ENCODE peak calls at places on chromosomes 4 and X, in seven cellular contexts. One of them, this sample, is unnamed.

GRCh38 chrX:9420513-9420912 is 44.3 kb upstream of the TBL1X start:
- DNase-seq in fibroblast of pulmonary artery: peak
- DNase-seq in GM23338: peak
- DNase-seq in lower lobe of right lung: no peak
- DNase-seq in choroid plexus epithelial cell: peak
- DNase-seq in A549: no peak
- DNase-seq in MM.1S: no peak
- DNase-seq in this sample: no peak

GRCh38 chr4:52371861-52372260 is 287.2 kb downstream of the USP46 start:
- DNase-seq in fibroblast of pulmonary artery: no peak
- DNase-seq in lower lobe of right lung: no peak
- DNase-seq in GM23338: no peak
- DNase-seq in MM.1S: no peak
- DNase-seq in choroid plexus epithelial cell: no peak
- DNase-seq in A549: no peak
- DNase-seq in this sample: no peak

GRCh38 chr4:149914101-149914500 is 98.5 kb upstream of the IQCM start:
- DNase-seq in A549: no peak
- DNase-seq in choroid plexus epithelial cell: no peak
- DNase-seq in GM23338: no peak
- DNase-seq in MM.1S: no peak
- DNase-seq in fibroblast of pulmonary artery: no peak
- DNase-seq in lower lobe of right lung: no peak
- DNase-seq in this sample: no peak

GRCh38 chrX:133089411-133089810 is 7.5 kb downstream of the USP26 start:
- DNase-seq in choroid plexus epithelial cell: no peak
- DNase-seq in A549: no peak
- DNase-seq in fibroblast of pulmonary artery: no peak
- DNase-seq in GM23338: no peak
- DNase-seq in MM.1S: no peak
- DNase-seq in lower lobe of right lung: no peak
- DNase-seq in this sample: no peak

GRCh38 chr4:80309301-80310004 is 26.1 kb upstream of the CFAP299 start:
- DNase-seq in MM.1S: no peak
- DNase-seq in lower lobe of right lung: no peak
- DNase-seq in choroid plexus epithelial cell: peak
- DNase-seq in GM23338: no peak
- DNase-seq in fibroblast of pulmonary artery: peak
- DNase-seq in A549: no peak
- DNase-seq in this sample: no peak

GRCh38 chr4:36244257-36245084 is at the start of gene ARAP2:
- DNase-seq in fibroblast of pulmonary artery: peak
- DNase-seq in choroid plexus epithelial cell: peak
- DNase-seq in GM23338: peak
- DNase-seq in lower lobe of right lung: peak
- DNase-seq in MM.1S: peak
- DNase-seq in A549: peak
- DNase-seq in this sample: no peak

GRCh38 chrX:23901065-23901464 is 6.7 kb downstream of the APOO start:
- DNase-seq in choroid plexus epithelial cell: peak
- DNase-seq in fibroblast of pulmonary artery: peak
- DNase-seq in GM23338: no peak
- DNase-seq in lower lobe of right lung: no peak
- DNase-seq in A549: peak
- DNase-seq in MM.1S: no peak
- DNase-seq in this sample: no peak

GRCh38 chr4:26762650-26763049 is 98.0 kb upstream of the STIM2 start:
- DNase-seq in MM.1S: no peak
- DNase-seq in fibroblast of pulmonary artery: no peak
- DNase-seq in lower lobe of right lung: no peak
- DNase-seq in GM23338: no peak
- DNase-seq in A549: no peak
- DNase-seq in choroid plexus epithelial cell: peak
- DNase-seq in this sample: no peak

GRCh38 chrX:41092776-41093175 is 7.5 kb downstream of the USP9X start:
- DNase-seq in fibroblast of pulmonary artery: no peak
- DNase-seq in A549: no peak
- DNase-seq in lower lobe of right lung: no peak
- DNase-seq in GM23338: no peak
- DNase-seq in choroid plexus epithelial cell: no peak
- DNase-seq in MM.1S: no peak
- DNase-seq in this sample: no peak

GRCh38 chr4:44070843-44071242 is 377.8 kb downstream of the KCTD8 start:
- DNase-seq in fibroblast of pulmonary artery: no peak
- DNase-seq in lower lobe of right lung: no peak
- DNase-seq in A549: no peak
- DNase-seq in choroid plexus epithelial cell: no peak
- DNase-seq in MM.1S: no peak
- DNase-seq in GM23338: no peak
- DNase-seq in this sample: no peak

GRCh38 chr4:123832173-123833026 is 435.8 kb downstream of the SPRY1 start:
- DNase-seq in choroid plexus epithelial cell: peak
- DNase-seq in lower lobe of right lung: no peak
- DNase-seq in MM.1S: no peak
- DNase-seq in fibroblast of pulmonary artery: peak
- DNase-seq in A549: no peak
- DNase-seq in GM23338: no peak
- DNase-seq in this sample: no peak

GRCh38 chr4:17153572-17153971 is 255.1 kb upstream of the LDB2 start:
- DNase-seq in choroid plexus epithelial cell: no peak
- DNase-seq in GM23338: peak
- DNase-seq in A549: no peak
- DNase-seq in MM.1S: no peak
- DNase-seq in lower lobe of right lung: no peak
- DNase-seq in fibroblast of pulmonary artery: no peak
- DNase-seq in this sample: no peak

GRCh38 chr4:73740353-73740778 is at the start of gene CXCL8:
- DNase-seq in GM23338: peak
- DNase-seq in lower lobe of right lung: peak
- DNase-seq in fibroblast of pulmonary artery: peak
- DNase-seq in MM.1S: no peak
- DNase-seq in choroid plexus epithelial cell: peak
- DNase-seq in A549: peak
- DNase-seq in this sample: no peak

GRCh38 chr4:169160825-169161224 is 109.9 kb downstream of the SH3RF1 start:
- DNase-seq in choroid plexus epithelial cell: peak
- DNase-seq in lower lobe of right lung: no peak
- DNase-seq in MM.1S: no peak
- DNase-seq in A549: no peak
- DNase-seq in GM23338: no peak
- DNase-seq in fibroblast of pulmonary artery: peak
- DNase-seq in this sample: no peak

GRCh38 chrX:154458954-154459829 is 1.1 kb downstream of the PLXNA3 start:
- DNase-seq in GM23338: no peak
- DNase-seq in lower lobe of right lung: peak
- DNase-seq in choroid plexus epithelial cell: no peak
- DNase-seq in MM.1S: peak
- DNase-seq in A549: no peak
- DNase-seq in fibroblast of pulmonary artery: no peak
- DNase-seq in this sample: no peak

GRCh38 chr4:6890358-6890757 is 19.3 kb upstream of the TBC1D14 start:
- DNase-seq in fibroblast of pulmonary artery: no peak
- DNase-seq in A549: no peak
- DNase-seq in lower lobe of right lung: no peak
- DNase-seq in MM.1S: no peak
- DNase-seq in choroid plexus epithelial cell: no peak
- DNase-seq in GM23338: no peak
- DNase-seq in this sample: no peak

GRCh38 chrX:153488231-153488914 is 6.4 kb upstream of the BGN start:
- DNase-seq in fibroblast of pulmonary artery: peak
- DNase-seq in choroid plexus epithelial cell: peak
- DNase-seq in MM.1S: no peak
- DNase-seq in lower lobe of right lung: no peak
- DNase-seq in A549: no peak
- DNase-seq in GM23338: no peak
- DNase-seq in this sample: no peak

GRCh38 chr4:94892051-94892450 is 134.3 kb downstream of the BMPR1B start:
- DNase-seq in fibroblast of pulmonary artery: no peak
- DNase-seq in GM23338: no peak
- DNase-seq in A549: peak
- DNase-seq in MM.1S: no peak
- DNase-seq in lower lobe of right lung: no peak
- DNase-seq in choroid plexus epithelial cell: peak
- DNase-seq in this sample: no peak
- TF ChIP-seq CTCF in fibroblast of pulmonary artery: no peak
- TF ChIP-seq CTCF in GM23338: peak
- TF ChIP-seq CTCF in A549: peak
- TF ChIP-seq CTCF in MM.1S: no peak
- TF ChIP-seq CTCF in lower lobe of right lung: no peak
- TF ChIP-seq CTCF in choroid plexus epithelial cell: no peak
- TF ChIP-seq CTCF in this sample: no peak

DNA sequence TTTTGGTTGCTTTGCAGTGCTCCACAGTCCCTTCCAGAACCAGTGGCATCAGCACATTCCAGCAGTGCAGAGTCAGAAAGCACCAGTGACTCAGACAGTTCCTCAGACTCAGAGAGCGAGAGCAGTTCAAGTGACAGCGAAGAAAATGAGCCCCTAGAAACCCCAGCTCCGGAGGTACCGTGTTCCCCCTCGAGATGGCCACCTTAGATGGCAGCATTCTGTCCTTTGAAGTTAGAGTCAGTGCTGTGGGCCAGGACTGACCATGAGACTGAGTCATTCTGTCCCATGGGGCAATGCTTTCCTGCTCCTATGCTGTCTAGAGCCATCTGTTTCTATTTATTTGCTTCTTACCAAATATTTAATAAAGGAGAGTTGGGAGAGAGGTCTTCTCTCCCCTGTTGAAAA is 112.3 kb downstream of the KLHL8 start:
- DNase-seq in MM.1S: no peak
- DNase-seq in choroid plexus epithelial cell: peak
- DNase-seq in lower lobe of right lung: no peak
- DNase-seq in A549: peak
- DNase-seq in fibroblast of pulmonary artery: peak
- DNase-seq in GM23338: no peak
- DNase-seq in this sample: no peak
- H3K4me3 ChIP-seq in MM.1S: no peak
- H3K4me3 ChIP-seq in choroid plexus epithelial cell: no peak
- H3K4me3 ChIP-seq in lower lobe of right lung: no peak
- H3K4me3 ChIP-seq in A549: no peak
- H3K4me3 ChIP-seq in fibroblast of pulmonary artery: no peak
- H3K4me3 ChIP-seq in GM23338: no peak
- H3K4me3 ChIP-seq in this sample: no peak

DNA sequence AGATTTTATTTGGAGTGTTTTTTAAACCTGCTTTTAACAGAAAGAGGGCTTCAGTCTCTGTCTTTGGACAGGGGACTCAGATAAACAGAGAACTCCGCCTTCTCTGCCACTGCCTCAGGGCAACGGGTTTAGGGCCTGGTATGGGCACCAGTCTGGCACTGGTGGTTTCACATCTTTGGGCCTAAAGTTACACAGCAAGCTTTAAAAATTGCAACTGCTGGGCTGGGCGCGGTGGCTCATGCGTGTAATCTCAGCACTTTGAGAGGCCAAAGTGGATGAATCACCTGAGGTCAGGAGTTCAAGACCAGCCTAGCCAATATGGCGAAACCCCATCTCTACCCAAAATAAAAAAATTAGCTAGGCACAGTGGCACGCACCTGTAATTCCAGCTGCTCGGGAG is 10.3 kb upstream of the NAT8L start:
- DNase-seq in choroid plexus epithelial cell: no peak
- DNase-seq in lower lobe of right lung: no peak
- DNase-seq in MM.1S: no peak
- DNase-seq in GM23338: no peak
- DNase-seq in A549: no peak
- DNase-seq in fibroblast of pulmonary artery: no peak
- DNase-seq in this sample: no peak
- TF ChIP-seq CTCF in choroid plexus epithelial cell: no peak
- TF ChIP-seq CTCF in lower lobe of right lung: no peak
- TF ChIP-seq CTCF in MM.1S: no peak
- TF ChIP-seq CTCF in GM23338: no peak
- TF ChIP-seq CTCF in A549: no peak
- TF ChIP-seq CTCF in fibroblast of pulmonary artery: no peak
- TF ChIP-seq CTCF in this sample: no peak

DNA sequence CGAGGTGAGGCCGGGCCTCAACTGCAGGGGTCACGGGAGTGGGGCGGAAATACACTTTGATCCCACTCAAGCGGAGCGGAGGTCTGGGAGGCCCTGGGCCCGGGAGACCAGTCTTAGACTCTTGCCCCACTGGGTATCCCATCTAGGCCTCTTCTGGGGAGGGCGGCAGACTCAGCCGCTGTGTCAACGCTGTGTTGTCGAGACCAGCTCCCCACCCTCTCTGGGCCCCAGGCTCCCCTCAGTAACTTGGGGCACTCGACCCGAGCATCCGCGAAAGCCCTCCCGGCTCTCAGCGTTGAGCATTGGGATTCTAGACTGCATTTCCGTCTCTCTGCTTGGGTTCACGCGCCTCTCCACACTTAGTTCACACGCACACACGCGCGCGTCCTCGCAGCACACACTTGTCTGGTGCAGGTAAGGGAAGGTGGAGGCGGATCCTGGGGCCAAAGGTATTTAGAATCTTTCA is 1.7 kb downstream of the NKX3-2 start:
- DNase-seq in lower lobe of right lung: no peak
- DNase-seq in MM.1S: peak
- DNase-seq in A549: no peak
- DNase-seq in GM23338: no peak
- DNase-seq in choroid plexus epithelial cell: no peak
- DNase-seq in fibroblast of pulmonary artery: no peak
- DNase-seq in this sample: no peak
- H3K4me3 ChIP-seq in lower lobe of right lung: peak
- H3K4me3 ChIP-seq in MM.1S: no peak
- H3K4me3 ChIP-seq in A549: no peak
- H3K4me3 ChIP-seq in GM23338: peak
- H3K4me3 ChIP-seq in choroid plexus epithelial cell: no peak
- H3K4me3 ChIP-seq in fibroblast of pulmonary artery: no peak
- H3K4me3 ChIP-seq in this sample: no peak

DNA sequence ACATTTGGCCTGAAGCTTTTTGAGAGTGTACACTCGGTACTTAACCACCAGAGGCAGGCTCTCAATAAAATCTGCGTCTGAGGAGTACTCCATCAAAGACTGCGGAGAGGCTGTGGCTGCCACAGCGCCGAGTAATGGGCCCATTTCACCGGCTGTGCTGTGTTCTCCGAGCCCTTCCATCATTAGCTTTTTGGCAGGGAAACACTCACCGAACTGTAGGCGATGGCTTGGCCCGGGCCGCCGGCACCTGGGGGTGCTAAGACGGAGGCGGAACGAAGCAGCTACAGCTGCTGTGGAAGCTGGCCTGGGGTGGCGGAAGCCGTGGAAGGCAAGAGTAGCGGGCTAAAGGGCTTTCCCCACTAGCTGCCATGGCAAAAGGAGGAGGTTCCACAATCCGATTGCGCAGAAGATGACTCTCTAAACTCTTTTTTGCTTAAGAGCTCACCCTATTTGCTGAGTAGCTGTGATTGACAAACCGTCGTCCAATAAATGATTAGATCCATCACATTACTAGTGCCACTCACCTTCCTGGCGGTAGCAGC is 48.5 kb upstream of the PABPC1L2A start:
- DNase-seq in lower lobe of right lung: no peak
- DNase-seq in A549: no peak
- DNase-seq in fibroblast of pulmonary artery: no peak
- DNase-seq in GM23338: peak
- DNase-seq in choroid plexus epithelial cell: no peak
- DNase-seq in MM.1S: no peak
- DNase-seq in this sample: no peak
- TF ChIP-seq CTCF in lower lobe of right lung: no peak
- TF ChIP-seq CTCF in A549: no peak
- TF ChIP-seq CTCF in fibroblast of pulmonary artery: no peak
- TF ChIP-seq CTCF in GM23338: no peak
- TF ChIP-seq CTCF in choroid plexus epithelial cell: no peak
- TF ChIP-seq CTCF in MM.1S: no peak
- TF ChIP-seq CTCF in this sample: no peak

This sample was measured in GM12864.